ENCODE peak calls at places on chromosomes 16 and 17, in ten cellular contexts. X, S, U, T, A, O, E, V, Z and G are unnamed samples.

GRCh38 chr17:48543854-48544355 is 1.0 kb downstream of the HOXB2 start:
- DNase-seq in X (peak), S (no peak), U (no peak), T (no peak), A (no peak), O (no peak), E (peak), V (no peak), Z (no peak), G (peak)

GRCh38 chr16:8959921-8960787 is 3.6 kb downstream of the USP7 start:
- DNase-seq in X (no peak), S (no peak), U (no peak), T (peak), A (no peak), O (peak), E (no peak), V (no peak), Z (peak), G (no peak)

GRCh38 chr16:89506113-89506504 is 2.1 kb upstream of the SPG7 start:
- DNase-seq in X (no peak), S (no peak), U (no peak), T (no peak), A (no peak), O (no peak), E (no peak), V (no peak), Z (peak), G (no peak)

GRCh38 chr17:40614431-40615294 is 33.0 kb downstream of the SMARCE1 start:
- DNase-seq in X (peak), S (no peak), U (no peak), T (no peak), A (no peak), O (no peak), E (peak), V (no peak), Z (no peak), G (no peak)

GRCh38 chr16:11986521-11987057 is 10.1 kb downstream of the SNX29 start:
- DNase-seq in X (no peak), S (no peak), U (no peak), T (no peak), A (no peak), O (peak), E (no peak), V (no peak), Z (no peak), G (no peak)

GRCh38 chr17:29086628-29087332 is 43.8 kb downstream of the PIPOX start:
- DNase-seq in X (no peak), S (no peak), U (no peak), T (no peak), A (no peak), O (no peak), E (no peak), V (no peak), Z (no peak), G (no peak)

GRCh38 chr16:69311533-69312388 is 611 bp downstream of the VPS4A start:
- DNase-seq in X (no peak), S (peak), U (peak), T (peak), A (peak), O (no peak), E (peak), V (no peak), Z (peak), G (peak)

GRCh38 chr16:57568173-57568678 is 25.8 kb downstream of the ADGRG5 start:
- DNase-seq in X (no peak), S (no peak), U (no peak), T (no peak), A (no peak), O (no peak), E (no peak), V (no peak), Z (no peak), G (no peak)

GRCh38 chr17:35476283-35476820 is 27.8 kb upstream of the SLFN13 start:
- DNase-seq in X (no peak), S (no peak), U (no peak), T (no peak), A (no peak), O (no peak), E (no peak), V (no peak), Z (no peak), G (no peak)
- TF ChIP-seq CTCF in X (no peak), S (no peak), U (no peak), T (no peak), A (no peak), O (no peak), E (no peak), V (no peak), Z (no peak), G (no peak)

GRCh38 chr16:27377666-27378485 is 24.1 kb upstream of the IL21R start:
- DNase-seq in X (no peak), S (no peak), U (no peak), T (no peak), A (no peak), O (no peak), E (peak), V (no peak), Z (no peak), G (no peak)

GRCh38 chr16:27378871-27379580 is 22.9 kb upstream of the IL21R start:
- DNase-seq in X (no peak), S (no peak), U (no peak), T (no peak), A (no peak), O (no peak), E (no peak), V (no peak), Z (no peak), G (no peak)

GRCh38 chr16:27373312-27373711 is 28.7 kb upstream of the IL21R start:
- DNase-seq in X (no peak), S (no peak), U (no peak), T (no peak), A (no peak), O (no peak), E (no peak), V (no peak), Z (no peak), G (no peak)

GRCh38 chr16:27374231-27374793 is 27.7 kb upstream of the IL21R start:
- DNase-seq in X (no peak), S (no peak), U (no peak), T (peak), A (no peak), O (no peak), E (no peak), V (no peak), Z (no peak), G (no peak)

GRCh38 chr16:27374794-27375499 is 27.0 kb upstream of the IL21R start:
- DNase-seq in X (no peak), S (peak), U (peak), T (peak), A (peak), O (peak), E (peak), V (peak), Z (peak), G (peak)
- TF ChIP-seq CTCF in X (no peak), S (peak), U (peak), T (peak), A (peak), O (peak), E (no peak), V (peak), Z (peak), G (no peak)

DNA sequence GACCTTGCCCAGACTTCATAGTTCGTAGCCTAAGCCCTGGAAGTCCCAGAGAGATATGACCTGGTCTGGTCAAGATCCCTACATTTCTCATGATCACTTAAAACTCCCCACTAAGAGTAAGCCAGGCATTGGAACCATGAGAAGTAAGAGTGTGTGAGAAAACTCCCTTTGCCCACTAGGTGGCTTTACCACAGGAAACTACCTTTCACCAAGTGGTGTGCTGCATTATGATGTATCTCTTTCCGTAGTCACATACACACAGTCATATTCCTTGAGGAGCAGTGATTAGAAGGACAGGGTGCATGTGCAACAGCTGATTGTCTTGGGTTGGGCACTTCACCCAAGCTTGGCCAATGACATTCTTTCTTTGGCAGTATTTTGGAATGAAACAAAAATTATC is 639.3 kb downstream of the KCNJ2 start:
- DNase-seq in X (no peak), S (no peak), U (peak), T (no peak), A (no peak), O (no peak), E (no peak), V (no peak), Z (no peak), G (peak)
- TF ChIP-seq CTCF in X (no peak), S (peak), U (peak), T (peak), A (peak), O (peak), E (no peak), V (peak), Z (peak), G (peak)

DNA sequence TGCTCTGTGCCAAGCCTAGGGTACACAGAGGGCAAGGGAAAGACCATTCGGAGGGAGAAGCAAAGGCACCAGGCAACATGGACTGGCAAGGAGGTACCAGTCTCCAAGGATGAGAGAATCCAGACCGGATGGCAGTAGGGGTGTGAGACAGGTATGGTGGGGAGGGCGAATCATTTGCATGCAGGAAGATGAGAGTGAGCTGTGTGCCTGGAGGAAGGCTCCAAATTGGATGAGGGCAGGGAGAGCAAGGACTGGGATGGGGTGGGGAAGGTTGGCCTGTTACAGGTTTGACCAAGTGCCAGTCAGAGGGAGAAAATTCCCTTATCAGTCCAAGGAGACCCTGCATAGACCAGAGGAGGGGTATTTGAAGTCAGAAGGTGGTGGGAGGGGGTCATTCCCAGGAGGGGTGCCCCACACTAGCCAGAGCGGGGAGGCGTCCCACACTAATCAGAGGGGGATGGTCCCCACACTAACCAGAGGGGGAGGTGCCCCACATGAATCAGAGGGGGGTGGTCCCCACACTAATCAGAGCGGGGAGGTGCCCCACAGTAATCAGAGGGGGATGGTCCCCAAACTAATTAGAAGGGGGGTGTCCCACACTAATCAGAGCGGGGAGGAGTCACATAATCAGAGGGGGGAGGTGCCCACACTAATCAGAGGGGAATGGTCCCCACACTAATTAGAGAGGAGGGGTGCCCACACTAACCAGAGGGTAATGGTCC is 737 bp downstream of the CANT1 start:
- DNase-seq in X (no peak), S (no peak), U (no peak), T (no peak), A (no peak), O (no peak), E (no peak), V (no peak), Z (no peak), G (no peak)
- TF ChIP-seq CTCF in X (no peak), S (no peak), U (no peak), T (no peak), A (no peak), O (no peak), E (no peak), V (no peak), Z (no peak), G (no peak)

DNA sequence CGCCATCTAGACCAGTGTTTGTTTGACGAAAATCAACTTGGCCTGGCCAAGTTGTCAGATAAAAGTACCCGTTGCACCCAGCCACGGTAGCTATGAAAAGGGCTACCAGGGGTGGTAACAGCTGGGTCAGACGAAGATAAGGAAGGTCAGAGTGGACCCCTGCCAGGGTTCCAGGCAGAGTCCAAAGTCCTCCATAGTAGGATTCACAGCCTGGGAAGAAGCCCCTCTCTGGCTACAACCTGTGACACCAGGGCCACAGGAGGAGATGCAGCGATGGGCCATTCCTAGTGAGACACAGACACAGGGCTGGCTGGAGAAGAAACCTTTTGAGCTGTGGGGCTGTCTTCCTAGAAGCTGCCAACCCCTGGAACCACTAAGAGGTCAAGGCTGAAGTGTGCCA is 39.3 kb downstream of the MEAK7 start:
- DNase-seq in X (no peak), S (no peak), U (no peak), T (no peak), A (no peak), O (no peak), E (no peak), V (no peak), Z (no peak), G (no peak)
- TF ChIP-seq CTCF in X (no peak), S (no peak), U (no peak), T (no peak), A (no peak), O (no peak), E (no peak), V (peak), Z (no peak), G (no peak)